ENCODE peak calls at places on chromosomes 2 and 18, in ten cellular contexts. M, Y, D, N, R, V, O, H, Z and T are unnamed samples.

GRCh38 chr18:76722224-76723061 is 99.9 kb upstream of the ZNF236 start:
- DNase-seq in H (no peak), V (no peak), R (no peak), Y (no peak), M (no peak), N (no peak), Z (no peak), O (no peak), D (no peak), T (no peak)

GRCh38 chr2:233423436-233423860 is 69.2 kb downstream of the DGKD start:
- DNase-seq in M (no peak), D (no peak), Z (no peak), H (no peak), R (no peak), Y (no peak), V (peak), N (no peak), O (no peak), T (no peak)

GRCh38 chr2:16652296-16653082 is 13.1 kb downstream of the CYRIA start:
- DNase-seq in V (no peak), D (no peak), R (no peak), H (no peak), M (no peak), N (no peak), Y (no peak), O (peak), Z (no peak), T (no peak)

GRCh38 chr2:72933207-72933606 is 15.9 kb downstream of the EMX1 start:
- DNase-seq in Y (no peak), D (no peak), Z (no peak), N (no peak), R (no peak), H (no peak), M (no peak), V (no peak), O (no peak), T (no peak)

GRCh38 chr18:60053747-60054304 is 154.0 kb downstream of the PMAIP1 start:
- DNase-seq in D (peak), O (peak), M (peak), H (no peak), N (no peak), V (no peak), Z (peak), R (no peak), Y (peak), T (peak)

GRCh38 chr2:109217362-109218086 is 88.5 kb downstream of the SH3RF3 start:
- DNase-seq in D (no peak), O (peak), Y (peak), Z (peak), V (no peak), M (no peak), H (no peak), R (no peak), N (no peak), T (no peak)

GRCh38 chr2:109345653-109346165 is 216.7 kb downstream of the SH3RF3 start:
- DNase-seq in D (no peak), O (no peak), Z (no peak), Y (no peak), H (no peak), V (no peak), R (no peak), N (no peak), M (no peak), T (no peak)

GRCh38 chr2:168272225-168272624 is 24.8 kb upstream of the STK39 start:
- DNase-seq in Y (no peak), V (no peak), D (no peak), O (peak), M (no peak), N (no peak), Z (no peak), R (no peak), H (no peak), T (no peak)

GRCh38 chr18:59917422-59917821 is 17.6 kb downstream of the PMAIP1 start:
- DNase-seq in Y (no peak), N (no peak), V (no peak), O (peak), R (no peak), D (no peak), H (no peak), Z (peak), M (no peak), T (no peak)

GRCh38 chr18:7730682-7731081 is 163.6 kb downstream of the PTPRM start:
- DNase-seq in Z (no peak), M (no peak), H (no peak), R (no peak), Y (no peak), N (no peak), O (no peak), D (no peak), V (no peak), T (no peak)

GRCh38 chr2:154247503-154247902 is 375.8 kb downstream of the GALNT13 start:
- DNase-seq in Z (no peak), N (no peak), V (no peak), H (no peak), R (no peak), O (no peak), D (no peak), M (no peak), Y (no peak), T (no peak)

GRCh38 chr2:28683100-28683706 is 68.4 kb upstream of the PPP1CB start:
- DNase-seq in Y (peak), O (peak), M (peak), D (peak), R (no peak), V (no peak), N (no peak), Z (peak), H (no peak), T (no peak)

GRCh38 chr2:37631698-37632097 is 39.7 kb downstream of the CDC42EP3 start:
- DNase-seq in H (no peak), O (no peak), M (no peak), N (no peak), Y (no peak), Z (no peak), V (no peak), D (no peak), R (no peak), T (no peak)

GRCh38 chr2:186780701-186781316 is 68.2 kb downstream of the ZSWIM2 start:
- DNase-seq in O (peak), H (no peak), V (no peak), Z (peak), D (peak), Y (peak), R (no peak), N (no peak), M (no peak), T (no peak)

GRCh38 chr2:187575081-187576067 is 21.1 kb upstream of the TFPI start:
- DNase-seq in Y (peak), H (no peak), R (no peak), D (no peak), O (peak), V (no peak), Z (peak), N (no peak), M (no peak), T (no peak)

GRCh38 chr2:85445316-85446295 is 27.1 kb downstream of the SH2D6 start:
- DNase-seq in M (peak), R (no peak), O (peak), N (no peak), D (no peak), Z (peak), H (no peak), Y (peak), V (no peak), T (no peak)

GRCh38 chr2:26001743-26002341 is 19.5 kb upstream of the KIF3C start:
- DNase-seq in D (no peak), V (no peak), O (peak), M (no peak), N (no peak), H (no peak), Y (no peak), R (no peak), Z (peak), T (no peak)

GRCh38 chr18:80169607-80170006 is 60.5 kb downstream of the ADNP2 start:
- DNase-seq in Y (no peak), Z (no peak), R (no peak), N (no peak), O (no peak), V (no peak), M (no peak), D (no peak), H (no peak), T (no peak)

GRCh38 chr2:224309216-224309615 is 92.7 kb downstream of the FAM124B start:
- DNase-seq in N (no peak), Y (no peak), O (peak), V (no peak), M (no peak), H (no peak), D (no peak), Z (peak), R (no peak), T (no peak)

GRCh38 chr2:177078416-177078815 is 134.2 kb upstream of the HNRNPA3 start:
- DNase-seq in V (no peak), Z (peak), H (no peak), R (no peak), O (peak), N (no peak), Y (no peak), M (no peak), D (no peak), T (no peak)

GRCh38 chr2:217469203-217469810 is 533.5 kb downstream of the TNS1 start:
- DNase-seq in D (no peak), Y (no peak), V (no peak), Z (no peak), N (no peak), H (no peak), R (no peak), M (no peak), O (no peak), T (no peak)